ENCODE peak calls at places on chromosomes 16 and 17, in four cellular contexts. W is HFF-Myc, N is NB4, Z is tibial artery. I is an unnamed sample.

GRCh38 chr17:493666-494065 is 141.1 kb upstream of the RPH3AL start:
- DNase-seq in W (no peak), N (no peak), Z (no peak), I (no peak)

GRCh38 chr17:47652570-47652969 is 2.9 kb downstream of the KPNB1 start:
- DNase-seq in Z (no peak), W (no peak), N (no peak), I (no peak)

GRCh38 chr17:3727041-3727440 is 3.3 kb downstream of the HASPIN start:
- DNase-seq in Z (no peak), N (peak), W (no peak), I (no peak)

GRCh38 chr16:29821663-29822115 is 1.4 kb downstream of the MVP start:
- DNase-seq in W (no peak), Z (no peak), N (no peak), I (peak)

GRCh38 chr17:37292429-37293139 is 83.2 kb upstream of the C17orf78 start:
- DNase-seq in Z (no peak), N (peak), W (no peak), I (no peak)

GRCh38 chr16:83040174-83040573 is 413.4 kb downstream of the CDH13 start:
- DNase-seq in W (no peak), Z (no peak), N (peak), I (peak)

GRCh38 chr16:57192146-57192545 is 6.0 kb downstream of the RSPRY1 start:
- DNase-seq in W (no peak), Z (no peak), N (no peak), I (peak)

GRCh38 chr17:81267390-81268067 is 27.6 kb downstream of the SLC38A10 start:
- DNase-seq in N (peak), Z (no peak), W (no peak), I (no peak)

GRCh38 chr16:55703003-55704001 is 47.5 kb downstream of the SLC6A2 start:
- DNase-seq in Z (no peak), N (peak), W (peak), I (peak)

GRCh38 chr17:64319531-64319930 is 56.5 kb upstream of the TEX2 start:
- DNase-seq in N (no peak), Z (no peak), W (no peak), I (no peak)

DNA sequence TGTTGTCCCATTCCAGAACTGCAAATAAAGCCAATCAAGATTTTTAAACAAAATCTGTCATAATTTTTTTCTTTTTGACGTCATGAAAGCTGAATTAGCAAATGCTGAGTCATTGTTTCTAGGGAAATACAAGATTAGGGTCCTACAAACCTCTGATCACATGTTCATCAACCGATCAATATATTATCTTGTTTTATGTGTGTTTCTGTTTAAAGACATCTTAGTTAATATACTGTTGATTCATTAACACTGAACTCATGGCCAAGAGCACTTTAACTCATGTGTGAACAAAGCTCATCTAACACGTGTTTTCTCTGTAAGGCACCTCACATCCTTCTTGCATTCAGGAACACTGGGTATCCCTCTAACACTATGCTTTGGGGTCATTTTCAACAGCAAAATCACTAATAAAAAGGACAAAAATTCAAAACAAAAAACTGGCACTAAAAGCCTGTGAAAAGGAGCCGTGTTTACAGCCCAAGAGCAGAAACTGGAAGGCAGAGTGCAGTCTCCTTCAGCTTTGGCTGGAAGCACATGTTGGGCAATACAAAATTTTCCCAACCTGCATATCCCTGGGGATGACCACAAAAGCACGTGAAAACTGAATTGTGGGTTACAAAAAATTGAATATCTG is 102.5 kb downstream of the PARN start:
- DNase-seq in N (no peak), Z (peak), W (no peak), I (no peak)
- H3K4me3 ChIP-seq in N (no peak), Z (no peak), W (no peak), I (no peak)

DNA sequence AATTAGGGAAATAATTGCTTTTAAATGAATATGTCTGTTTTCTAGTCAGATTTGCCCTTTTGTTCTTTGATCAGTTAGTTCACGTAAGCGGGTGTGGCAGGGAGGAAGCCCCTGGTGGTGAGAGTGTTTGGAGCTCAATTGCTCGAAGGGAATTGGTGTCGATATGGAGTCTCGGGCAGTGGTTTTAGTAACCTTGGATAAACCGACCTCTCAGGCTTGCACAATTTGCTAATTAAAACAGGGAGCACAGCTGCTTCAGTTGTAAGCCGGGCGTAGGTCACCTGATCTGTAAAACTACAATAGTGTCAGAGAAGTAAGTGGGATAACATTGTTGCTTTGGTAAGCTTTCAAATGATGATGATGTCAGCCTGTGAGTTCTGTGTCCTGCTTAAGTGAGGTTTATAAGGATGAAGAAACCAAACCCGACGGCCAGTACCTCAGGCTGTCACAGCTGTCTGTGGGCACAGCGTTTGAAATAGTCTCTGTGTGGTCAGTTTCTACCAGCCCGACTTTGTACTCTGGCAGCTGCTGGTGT is 2.9 kb downstream of the ZNF750 start:
- DNase-seq in Z (no peak), W (no peak), N (peak), I (peak)
- TF ChIP-seq CTCF in Z (no peak), W (no peak), N (no peak), I (peak)

GRCh38 chr17:29614345-29615047 is 8.2 kb downstream of the CORO6 start:
- DNase-seq in W (no peak), N (no peak), Z (no peak), I (no peak)

GRCh38 chr17:29615492-29616299 is 7.0 kb downstream of the CORO6 start:
- DNase-seq in N (peak), W (no peak), Z (peak), I (peak)

GRCh38 chr17:29616300-29617048 is 6.2 kb downstream of the CORO6 start:
- DNase-seq in Z (peak), N (peak), W (no peak), I (no peak)

GRCh38 chr17:29613856-29614255 is 8.9 kb downstream of the CORO6 start:
- DNase-seq in N (no peak), Z (peak), W (no peak), I (no peak)

GRCh38 chr17:29615048-29615385 is 7.7 kb downstream of the CORO6 start:
- DNase-seq in W (no peak), Z (no peak), N (peak), I (no peak)
- H3K4me3 ChIP-seq in W (no peak), Z (peak), N (peak), I (peak)

DNA sequence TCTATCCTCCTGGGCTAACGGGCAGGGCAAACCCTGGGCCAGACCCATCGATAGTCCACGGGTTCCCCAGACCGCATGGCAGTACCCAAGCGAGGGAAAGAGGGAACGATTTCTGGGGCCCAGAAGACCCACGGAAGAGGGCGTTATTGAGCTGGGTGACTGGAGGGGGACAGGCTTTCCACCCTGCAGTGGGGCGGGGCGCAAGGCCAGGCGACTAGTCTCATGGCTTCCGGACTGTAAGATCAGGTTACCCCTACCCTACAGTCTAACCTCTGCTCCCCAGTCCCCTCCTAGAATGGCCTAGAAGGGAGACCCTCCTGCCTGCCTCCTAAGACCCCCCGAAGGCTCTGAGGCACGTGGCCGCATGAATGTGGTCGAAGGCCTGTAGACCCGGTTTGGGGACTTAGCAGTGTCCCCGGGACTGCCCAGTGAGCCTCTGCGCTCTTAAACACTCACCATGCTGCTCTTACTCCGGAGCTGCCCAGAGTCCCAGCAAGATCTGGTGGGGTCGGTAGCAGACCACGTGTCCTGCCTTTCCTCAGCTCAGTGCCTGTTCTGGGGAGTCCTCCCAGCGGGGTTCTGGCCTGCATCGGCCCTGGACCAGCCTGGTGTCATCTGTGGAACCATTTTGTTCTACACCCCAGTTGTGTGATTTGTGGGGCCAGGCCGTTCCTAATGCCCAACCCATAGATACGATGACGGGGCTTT is 13.1 kb upstream of the AURKB start:
- DNase-seq in Z (peak), W (no peak), N (peak), I (peak)
- TF ChIP-seq CTCF in Z (no peak), W (peak), N (peak), I (peak)

GRCh38 chr16:87492721-87493554 is at the start of gene ZCCHC14:
- DNase-seq in W (peak), Z (peak), N (peak), I (peak)
- H3K4me3 ChIP-seq in W (peak), Z (peak), N (peak), I (peak)

I was measured in astrocyte of the spinal cord.